ENCODE peak calls at places on chromosomes 7 and 10, in eight cellular contexts. One of them, this sample, is unnamed.

GRCh38 chr10:103896225-103896624 is 21.8 kb downstream of the STN1 start:
- DNase-seq in HS-27A: no peak
- DNase-seq in HFFc6: no peak
- DNase-seq in brain microvascular endothelial cell: peak
- DNase-seq in WTC11: no peak
- DNase-seq in IMR-90: peak
- DNase-seq in RPMI7951: no peak
- DNase-seq in heart right ventricle: no peak
- DNase-seq in this sample: no peak

GRCh38 chr7:2123916-2124315 is 108.8 kb downstream of the MAD1L1 start:
- DNase-seq in IMR-90: no peak
- DNase-seq in HS-27A: no peak
- DNase-seq in HFFc6: no peak
- DNase-seq in heart right ventricle: no peak
- DNase-seq in RPMI7951: no peak
- DNase-seq in brain microvascular endothelial cell: no peak
- DNase-seq in WTC11: no peak
- DNase-seq in this sample: no peak

GRCh38 chr7:123601530-123601929 is at the start of gene ASB15:
- DNase-seq in brain microvascular endothelial cell: no peak
- DNase-seq in WTC11: no peak
- DNase-seq in heart right ventricle: peak
- DNase-seq in RPMI7951: no peak
- DNase-seq in IMR-90: no peak
- DNase-seq in HFFc6: no peak
- DNase-seq in HS-27A: no peak
- DNase-seq in this sample: peak

GRCh38 chr10:63614371-63614891 is 93.2 kb downstream of the REEP3 start:
- DNase-seq in RPMI7951: no peak
- DNase-seq in WTC11: no peak
- DNase-seq in brain microvascular endothelial cell: no peak
- DNase-seq in HFFc6: no peak
- DNase-seq in heart right ventricle: peak
- DNase-seq in IMR-90: peak
- DNase-seq in HS-27A: no peak
- DNase-seq in this sample: peak

GRCh38 chr7:71776726-71777125 is 635.4 kb downstream of the CALN1 start:
- DNase-seq in IMR-90: no peak
- DNase-seq in RPMI7951: no peak
- DNase-seq in brain microvascular endothelial cell: no peak
- DNase-seq in HFFc6: no peak
- DNase-seq in HS-27A: no peak
- DNase-seq in heart right ventricle: no peak
- DNase-seq in WTC11: no peak
- DNase-seq in this sample: no peak

GRCh38 chr7:80890391-80890790 is 28.5 kb downstream of the SEMA3C start:
- DNase-seq in brain microvascular endothelial cell: no peak
- DNase-seq in WTC11: no peak
- DNase-seq in IMR-90: peak
- DNase-seq in heart right ventricle: no peak
- DNase-seq in HS-27A: no peak
- DNase-seq in RPMI7951: no peak
- DNase-seq in HFFc6: no peak
- DNase-seq in this sample: no peak

GRCh38 chr7:155517452-155517851 is 28.9 kb downstream of the CNPY1 start:
- DNase-seq in RPMI7951: no peak
- DNase-seq in IMR-90: no peak
- DNase-seq in heart right ventricle: no peak
- DNase-seq in brain microvascular endothelial cell: no peak
- DNase-seq in WTC11: no peak
- DNase-seq in HFFc6: no peak
- DNase-seq in HS-27A: no peak
- DNase-seq in this sample: no peak

GRCh38 chr10:132521466-132522102 is 16.0 kb upstream of the INPP5A start:
- DNase-seq in HFFc6: no peak
- DNase-seq in heart right ventricle: peak
- DNase-seq in HS-27A: no peak
- DNase-seq in IMR-90: no peak
- DNase-seq in brain microvascular endothelial cell: no peak
- DNase-seq in RPMI7951: no peak
- DNase-seq in WTC11: peak
- DNase-seq in this sample: peak

GRCh38 chr7:5692112-5692844 is 89.2 kb downstream of the RNF216 start:
- DNase-seq in heart right ventricle: peak
- DNase-seq in RPMI7951: peak
- DNase-seq in brain microvascular endothelial cell: peak
- DNase-seq in WTC11: no peak
- DNase-seq in HFFc6: peak
- DNase-seq in HS-27A: peak
- DNase-seq in IMR-90: peak
- DNase-seq in this sample: peak

GRCh38 chr10:7407368-7408002 is 3.3 kb downstream of the SFMBT2 start:
- DNase-seq in RPMI7951: no peak
- DNase-seq in HFFc6: no peak
- DNase-seq in brain microvascular endothelial cell: no peak
- DNase-seq in HS-27A: no peak
- DNase-seq in WTC11: peak
- DNase-seq in IMR-90: no peak
- DNase-seq in heart right ventricle: peak
- DNase-seq in this sample: no peak

GRCh38 chr7:96143495-96144259 is 178.2 kb downstream of the SLC25A13 start:
- DNase-seq in WTC11: peak
- DNase-seq in HFFc6: no peak
- DNase-seq in RPMI7951: no peak
- DNase-seq in HS-27A: no peak
- DNase-seq in IMR-90: no peak
- DNase-seq in brain microvascular endothelial cell: no peak
- DNase-seq in heart right ventricle: no peak
- DNase-seq in this sample: no peak

GRCh38 chr7:3260425-3260762 is 40.7 kb upstream of the SDK1 start:
- DNase-seq in HS-27A: no peak
- DNase-seq in HFFc6: no peak
- DNase-seq in IMR-90: peak
- DNase-seq in heart right ventricle: no peak
- DNase-seq in RPMI7951: peak
- DNase-seq in brain microvascular endothelial cell: no peak
- DNase-seq in WTC11: no peak
- DNase-seq in this sample: peak

GRCh38 chr10:102654969-102655368 is 10.7 kb downstream of the TRIM8 start:
- DNase-seq in RPMI7951: no peak
- DNase-seq in heart right ventricle: no peak
- DNase-seq in WTC11: no peak
- DNase-seq in HS-27A: no peak
- DNase-seq in IMR-90: no peak
- DNase-seq in brain microvascular endothelial cell: no peak
- DNase-seq in HFFc6: no peak
- DNase-seq in this sample: no peak

GRCh38 chr10:78578929-78579328 is 489.8 kb upstream of the ZMIZ1 start:
- DNase-seq in IMR-90: peak
- DNase-seq in RPMI7951: peak
- DNase-seq in HFFc6: no peak
- DNase-seq in brain microvascular endothelial cell: peak
- DNase-seq in WTC11: no peak
- DNase-seq in HS-27A: no peak
- DNase-seq in heart right ventricle: no peak
- DNase-seq in this sample: no peak

GRCh38 chr7:143375298-143376034 is 5.7 kb upstream of the ZYX start:
- DNase-seq in brain microvascular endothelial cell: no peak
- DNase-seq in heart right ventricle: no peak
- DNase-seq in RPMI7951: no peak
- DNase-seq in HS-27A: no peak
- DNase-seq in WTC11: no peak
- DNase-seq in IMR-90: no peak
- DNase-seq in HFFc6: no peak
- DNase-seq in this sample: no peak

GRCh38 chr10:122550983-122551382 is 9.6 kb upstream of the DMBT1 start:
- DNase-seq in WTC11: no peak
- DNase-seq in HFFc6: no peak
- DNase-seq in brain microvascular endothelial cell: no peak
- DNase-seq in IMR-90: no peak
- DNase-seq in heart right ventricle: no peak
- DNase-seq in HS-27A: no peak
- DNase-seq in RPMI7951: no peak
- DNase-seq in this sample: no peak

GRCh38 chr10:112402917-112403316 is 29.0 kb downstream of the ACSL5 start:
- DNase-seq in heart right ventricle: no peak
- DNase-seq in RPMI7951: no peak
- DNase-seq in brain microvascular endothelial cell: no peak
- DNase-seq in IMR-90: no peak
- DNase-seq in HFFc6: no peak
- DNase-seq in WTC11: no peak
- DNase-seq in HS-27A: no peak
- DNase-seq in this sample: no peak

GRCh38 chr10:132363376-132363775 is 31.4 kb downstream of the LRRC27 start:
- DNase-seq in HFFc6: no peak
- DNase-seq in brain microvascular endothelial cell: no peak
- DNase-seq in HS-27A: no peak
- DNase-seq in RPMI7951: no peak
- DNase-seq in heart right ventricle: no peak
- DNase-seq in WTC11: peak
- DNase-seq in IMR-90: no peak
- DNase-seq in this sample: no peak